ENCODE peak calls at places on chromosomes 1 and 21, in four cellular contexts. One of them, this sample, is unnamed.

GRCh38 chr1:23422955-23423354 is 1.6 kb downstream of the TCEA3 start:
- DNase-seq in stimulated activated naive CD8-positive, alpha-beta T cell treated with anti-CD3 and anti-CD28 coated beads, Interleukin-15, amount 100 ng/mL, for 72 hours: no peak
- DNase-seq in NCI-H1092 treated with DMSO at 0.1 percent for 48 hours: no peak
- DNase-seq in heart left ventricle: no peak
- DNase-seq in this sample: no peak

GRCh38 chr1:21634481-21635137 is 34.5 kb downstream of the RAP1GAP start:
- DNase-seq in heart left ventricle: no peak
- DNase-seq in NCI-H1092 treated with DMSO at 0.1 percent for 48 hours: no peak
- DNase-seq in stimulated activated naive CD8-positive, alpha-beta T cell treated with anti-CD3 and anti-CD28 coated beads, Interleukin-15, amount 100 ng/mL, for 72 hours: no peak
- DNase-seq in this sample: no peak

GRCh38 chr1:12715896-12716437 is at the start of gene AADACL3:
- DNase-seq in heart left ventricle: no peak
- DNase-seq in NCI-H1092 treated with DMSO at 0.1 percent for 48 hours: no peak
- DNase-seq in stimulated activated naive CD8-positive, alpha-beta T cell treated with anti-CD3 and anti-CD28 coated beads, Interleukin-15, amount 100 ng/mL, for 72 hours: no peak
- DNase-seq in this sample: no peak

GRCh38 chr1:52556641-52557360 is 3.9 kb upstream of the TUT4 start:
- DNase-seq in heart left ventricle: no peak
- DNase-seq in NCI-H1092 treated with DMSO at 0.1 percent for 48 hours: no peak
- DNase-seq in stimulated activated naive CD8-positive, alpha-beta T cell treated with anti-CD3 and anti-CD28 coated beads, Interleukin-15, amount 100 ng/mL, for 72 hours: no peak
- DNase-seq in this sample: no peak

GRCh38 chr21:39385299-39386145 is 36.6 kb upstream of the HMGN1 start:
- DNase-seq in heart left ventricle: peak
- DNase-seq in NCI-H1092 treated with DMSO at 0.1 percent for 48 hours: peak
- DNase-seq in stimulated activated naive CD8-positive, alpha-beta T cell treated with anti-CD3 and anti-CD28 coated beads, Interleukin-15, amount 100 ng/mL, for 72 hours: peak
- DNase-seq in this sample: peak

GRCh38 chr1:25971882-25972180 is 26.0 kb downstream of the PAFAH2 start:
- DNase-seq in heart left ventricle: no peak
- DNase-seq in stimulated activated naive CD8-positive, alpha-beta T cell treated with anti-CD3 and anti-CD28 coated beads, Interleukin-15, amount 100 ng/mL, for 72 hours: no peak
- DNase-seq in NCI-H1092 treated with DMSO at 0.1 percent for 48 hours: no peak
- DNase-seq in this sample: no peak

GRCh38 chr1:76763678-76764077 is 103.6 kb upstream of the ST6GALNAC5 start:
- DNase-seq in heart left ventricle: no peak
- DNase-seq in stimulated activated naive CD8-positive, alpha-beta T cell treated with anti-CD3 and anti-CD28 coated beads, Interleukin-15, amount 100 ng/mL, for 72 hours: no peak
- DNase-seq in NCI-H1092 treated with DMSO at 0.1 percent for 48 hours: no peak
- DNase-seq in this sample: no peak

GRCh38 chr1:201014816-201015200 is 8.7 kb downstream of the KIF21B start:
- DNase-seq in NCI-H1092 treated with DMSO at 0.1 percent for 48 hours: no peak
- DNase-seq in stimulated activated naive CD8-positive, alpha-beta T cell treated with anti-CD3 and anti-CD28 coated beads, Interleukin-15, amount 100 ng/mL, for 72 hours: no peak
- DNase-seq in heart left ventricle: no peak
- DNase-seq in this sample: no peak

GRCh38 chr21:36501589-36501892 is 21.6 kb upstream of the CLDN14 start:
- DNase-seq in heart left ventricle: no peak
- DNase-seq in stimulated activated naive CD8-positive, alpha-beta T cell treated with anti-CD3 and anti-CD28 coated beads, Interleukin-15, amount 100 ng/mL, for 72 hours: no peak
- DNase-seq in NCI-H1092 treated with DMSO at 0.1 percent for 48 hours: no peak
- DNase-seq in this sample: no peak

GRCh38 chr21:45846373-45847160 is 135.0 kb upstream of the COL6A1 start:
- DNase-seq in heart left ventricle: peak
- DNase-seq in NCI-H1092 treated with DMSO at 0.1 percent for 48 hours: no peak
- DNase-seq in stimulated activated naive CD8-positive, alpha-beta T cell treated with anti-CD3 and anti-CD28 coated beads, Interleukin-15, amount 100 ng/mL, for 72 hours: no peak
- DNase-seq in this sample: no peak

GRCh38 chr1:245771521-245772281 is 616.9 kb downstream of the KIF26B start:
- DNase-seq in heart left ventricle: no peak
- DNase-seq in stimulated activated naive CD8-positive, alpha-beta T cell treated with anti-CD3 and anti-CD28 coated beads, Interleukin-15, amount 100 ng/mL, for 72 hours: no peak
- DNase-seq in NCI-H1092 treated with DMSO at 0.1 percent for 48 hours: no peak
- DNase-seq in this sample: no peak

GRCh38 chr1:197485790-197486189 is 217.7 kb downstream of the CRB1 start:
- DNase-seq in NCI-H1092 treated with DMSO at 0.1 percent for 48 hours: no peak
- DNase-seq in stimulated activated naive CD8-positive, alpha-beta T cell treated with anti-CD3 and anti-CD28 coated beads, Interleukin-15, amount 100 ng/mL, for 72 hours: no peak
- DNase-seq in heart left ventricle: no peak
- DNase-seq in this sample: peak

GRCh38 chr1:22673486-22674409 is 20.7 kb downstream of the C1QB start:
- DNase-seq in heart left ventricle: no peak
- DNase-seq in stimulated activated naive CD8-positive, alpha-beta T cell treated with anti-CD3 and anti-CD28 coated beads, Interleukin-15, amount 100 ng/mL, for 72 hours: no peak
- DNase-seq in NCI-H1092 treated with DMSO at 0.1 percent for 48 hours: peak
- DNase-seq in this sample: peak

GRCh38 chr1:116372186-116372585 is 858 bp upstream of the ATP1A1 start:
- DNase-seq in heart left ventricle: no peak
- DNase-seq in stimulated activated naive CD8-positive, alpha-beta T cell treated with anti-CD3 and anti-CD28 coated beads, Interleukin-15, amount 100 ng/mL, for 72 hours: no peak
- DNase-seq in NCI-H1092 treated with DMSO at 0.1 percent for 48 hours: no peak
- DNase-seq in this sample: no peak